ENCODE peak calls at places on chromosomes 6 and 20, in ten cellular contexts. A is hepatocyte, G is thoracic aorta, U is RWPE1, K is pancreas, J is GM12865, H is heart left ventricle, D is fibroblast of mammary gland, W is type B pancreatic cell, T is K562. Z is an unnamed sample.

GRCh38 chr20:44429017-44429339 is 46.7 kb upstream of the TTPAL start:
- DNase-seq in A (no peak), G (no peak), U (no peak), K (no peak), J (no peak), H (no peak), D (no peak), W (no peak), T (no peak), Z (no peak)

GRCh38 chr6:16496210-16496609 is 257.8 kb downstream of the GMPR start:
- DNase-seq in A (no peak), G (no peak), U (no peak), K (no peak), J (no peak), H (no peak), D (no peak), W (no peak), T (peak), Z (no peak)

GRCh38 chr20:24802286-24802820 is 146.7 kb upstream of the CST7 start:
- DNase-seq in A (no peak), G (no peak), U (no peak), K (peak), J (no peak), H (no peak), D (no peak), W (no peak), T (no peak), Z (no peak)

GRCh38 chr6:29995346-29995777 is 53.0 kb downstream of the HLA-A start:
- DNase-seq in A (no peak), G (no peak), U (no peak), K (no peak), J (no peak), H (no peak), D (peak), W (no peak), T (no peak), Z (peak)

GRCh38 chr6:96162711-96163120 is 146.9 kb downstream of the FUT9 start:
- DNase-seq in A (no peak), G (no peak), U (no peak), K (no peak), J (no peak), H (no peak), D (no peak), W (no peak), T (no peak), Z (no peak)

GRCh38 chr20:15759546-15760216 is 813.6 kb downstream of the KIF16B start:
- DNase-seq in A (peak), G (no peak), U (no peak), K (no peak), J (no peak), H (no peak), D (no peak), W (no peak), T (no peak), Z (peak)

GRCh38 chr6:169725270-169726048 is 1.2 kb upstream of the PHF10 start:
- DNase-seq in A (peak), G (peak), U (peak), K (peak), J (peak), H (peak), D (peak), W (no peak), T (peak), Z (peak)

GRCh38 chr6:150076196-150076893 is 7.4 kb upstream of the ULBP3 start:
- DNase-seq in A (no peak), G (no peak), U (no peak), K (no peak), J (no peak), H (no peak), D (no peak), W (no peak), T (no peak), Z (peak)

GRCh38 chr6:94636780-94637385 is 940.5 kb upstream of the MANEA start:
- DNase-seq in A (peak), G (no peak), U (peak), K (no peak), J (no peak), H (no peak), D (no peak), W (no peak), T (no peak), Z (peak)

DNA sequence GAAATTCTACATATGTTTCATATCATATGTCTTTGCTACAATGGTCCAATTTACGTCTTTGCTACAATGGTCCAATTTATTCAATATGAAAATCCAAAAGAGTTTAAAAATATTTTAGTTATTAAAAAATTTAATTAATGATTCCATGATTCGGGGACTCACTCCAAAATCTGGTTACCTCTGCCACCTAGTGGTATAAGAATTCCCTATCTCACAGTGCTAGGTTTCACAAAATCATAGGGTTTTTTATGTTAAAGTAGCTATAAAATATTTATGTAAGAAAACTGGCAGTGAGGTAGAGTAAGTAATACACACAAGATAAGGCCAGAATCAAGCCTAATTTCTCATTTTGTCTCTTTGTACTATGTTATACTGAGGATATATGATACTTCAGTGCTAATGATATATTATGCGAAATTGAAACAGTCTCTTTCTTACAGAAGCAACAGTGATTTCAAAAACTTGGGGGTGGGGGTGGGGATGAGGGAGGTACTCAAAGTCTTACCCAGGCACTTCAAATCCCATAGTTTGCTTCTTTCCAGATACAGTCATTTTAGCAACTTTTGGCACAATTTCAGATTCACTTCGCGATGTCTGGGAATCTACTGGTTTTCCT is 52.3 kb downstream of the HBS1L start:
- DNase-seq in A (peak), G (no peak), U (peak), K (no peak), J (peak), H (no peak), D (peak), W (no peak), T (peak), Z (peak)
- TF ChIP-seq CTCF in A (peak), G (peak), U (peak), K (peak), J (peak), H (peak), D (peak), W (peak), T (peak), Z (peak)

DNA sequence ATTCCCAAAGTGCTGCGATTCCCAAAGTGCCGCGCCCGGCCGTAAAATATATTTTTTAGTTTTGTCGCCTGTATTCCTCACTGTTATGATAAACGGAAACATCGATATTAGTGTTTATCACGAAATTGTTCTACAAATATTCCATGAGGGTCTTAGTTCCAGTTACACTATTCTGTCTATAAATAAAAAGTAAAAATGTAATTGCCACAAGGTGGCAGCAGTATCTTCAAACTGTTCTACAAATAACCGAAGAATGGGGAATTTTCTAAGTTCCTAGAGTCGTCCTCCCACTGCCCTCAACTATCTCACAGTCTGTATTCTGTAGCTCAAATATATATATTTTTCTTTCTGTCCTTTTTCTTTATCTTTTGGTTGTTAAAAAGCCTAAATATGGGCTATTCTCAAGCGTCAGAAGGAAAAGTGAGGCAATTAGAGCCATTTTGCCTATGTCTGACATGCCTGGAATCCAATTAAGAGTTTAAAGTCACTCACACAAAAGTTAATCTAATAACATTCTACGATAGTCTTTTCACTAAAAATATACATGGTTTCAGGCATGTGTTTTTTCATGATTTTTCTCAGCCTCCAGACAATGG is 14.1 kb upstream of the FAM162B start:
- DNase-seq in A (peak), G (no peak), U (peak), K (no peak), J (peak), H (no peak), D (peak), W (no peak), T (peak), Z (peak)
- TF ChIP-seq CTCF in A (peak), G (peak), U (peak), K (peak), J (peak), H (peak), D (peak), W (peak), T (peak), Z (peak)

GRCh38 chr20:4666001-4666470 is 55.7 kb upstream of the PRND start:
- DNase-seq in A (no peak), G (no peak), U (peak), K (no peak), J (peak), H (no peak), D (peak), W (no peak), T (no peak), Z (peak)
- TF ChIP-seq CTCF in A (no peak), G (no peak), U (no peak), K (no peak), J (no peak), H (no peak), D (no peak), W (no peak), T (no peak), Z (no peak)

GRCh38 chr6:11903645-11904044 is 108.5 kb upstream of the HIVEP1 start:
- DNase-seq in A (no peak), G (no peak), U (no peak), K (no peak), J (no peak), H (no peak), D (no peak), W (no peak), T (no peak), Z (no peak)

GRCh38 chr6:11900662-11901598 is 111.2 kb upstream of the HIVEP1 start:
- DNase-seq in A (no peak), G (no peak), U (no peak), K (no peak), J (peak), H (no peak), D (no peak), W (no peak), T (no peak), Z (no peak)

GRCh38 chr6:11894212-11894611 is 115.6 kb upstream of the ADTRP start:
- DNase-seq in A (no peak), G (no peak), U (no peak), K (no peak), J (no peak), H (no peak), D (no peak), W (no peak), T (peak), Z (no peak)

GRCh38 chr6:11902527-11902926 is 109.6 kb upstream of the HIVEP1 start:
- DNase-seq in A (no peak), G (no peak), U (no peak), K (no peak), J (no peak), H (no peak), D (no peak), W (no peak), T (no peak), Z (no peak)

DNA sequence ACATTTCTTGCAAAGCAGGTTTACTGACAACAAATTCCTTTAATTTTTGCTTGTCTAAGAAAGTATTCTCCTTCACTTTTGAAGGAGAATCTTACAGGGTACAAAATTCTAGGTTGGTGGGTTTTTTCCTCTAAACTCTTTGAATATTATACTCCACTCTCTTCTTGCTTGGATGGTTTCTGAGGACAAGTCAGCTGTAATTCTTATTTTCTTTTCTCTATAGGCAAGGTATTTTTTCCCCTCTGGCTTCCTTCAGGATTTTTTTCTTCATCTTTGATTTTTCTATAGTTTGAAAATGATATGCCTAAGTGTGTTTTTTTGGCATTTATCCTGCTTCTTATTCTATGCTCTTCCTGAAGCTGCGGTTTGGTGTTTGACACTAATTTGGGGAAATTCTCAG is 112.5 kb upstream of the HIVEP1 start:
- DNase-seq in A (no peak), G (no peak), U (no peak), K (no peak), J (no peak), H (no peak), D (no peak), W (no peak), T (no peak), Z (no peak)
- TF ChIP-seq CTCF in A (no peak), G (no peak), U (no peak), K (no peak), J (no peak), H (no peak), D (no peak), W (no peak), T (no peak), Z (no peak)

DNA sequence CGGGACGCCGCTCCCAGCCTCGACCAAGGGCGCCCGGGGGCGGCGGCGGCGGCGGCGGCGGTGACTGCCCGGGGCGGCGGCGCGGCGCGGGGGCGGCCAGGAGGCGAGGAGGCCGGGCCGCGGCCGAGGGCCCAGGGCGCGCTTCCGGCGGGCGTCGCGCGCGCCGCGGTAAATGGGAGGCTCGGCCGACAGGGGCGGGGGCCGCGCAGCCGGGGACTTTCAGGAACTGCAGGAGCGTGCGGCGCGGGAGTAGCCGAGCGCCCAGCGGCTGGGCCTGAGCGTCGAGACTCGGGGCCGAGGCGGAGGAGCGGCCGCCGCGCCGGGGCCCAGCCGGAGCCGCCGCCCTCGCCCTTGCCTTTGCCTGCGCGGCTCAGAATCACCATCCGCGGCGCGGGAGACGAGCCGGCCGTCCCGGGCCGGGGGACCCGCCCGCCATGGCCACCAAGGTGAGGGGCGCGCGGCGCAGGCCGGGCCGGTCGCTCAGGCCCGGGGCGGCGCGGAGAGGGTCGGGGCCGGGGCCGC is at the start of gene SNX9:
- DNase-seq in A (peak), G (no peak), U (peak), K (peak), J (peak), H (peak), D (peak), W (peak), T (peak), Z (peak)
- TF ChIP-seq CTCF in A (no peak), G (no peak), U (no peak), K (no peak), J (no peak), H (no peak), D (no peak), W (no peak), T (no peak), Z (no peak)

GRCh38 chr6:38339914-38340313 is 299.8 kb downstream of the BTBD9 start:
- DNase-seq in A (no peak), G (no peak), U (no peak), K (no peak), J (no peak), H (no peak), D (no peak), W (no peak), T (no peak), Z (no peak)

GRCh38 chr6:38336922-38337321 is 302.8 kb downstream of the BTBD9 start:
- DNase-seq in A (no peak), G (no peak), U (no peak), K (no peak), J (no peak), H (no peak), D (no peak), W (no peak), T (no peak), Z (no peak)

GRCh38 chr6:38341501-38341900 is 298.2 kb downstream of the BTBD9 start:
- DNase-seq in A (no peak), G (no peak), U (no peak), K (no peak), J (no peak), H (no peak), D (no peak), W (no peak), T (no peak), Z (no peak)

DNA sequence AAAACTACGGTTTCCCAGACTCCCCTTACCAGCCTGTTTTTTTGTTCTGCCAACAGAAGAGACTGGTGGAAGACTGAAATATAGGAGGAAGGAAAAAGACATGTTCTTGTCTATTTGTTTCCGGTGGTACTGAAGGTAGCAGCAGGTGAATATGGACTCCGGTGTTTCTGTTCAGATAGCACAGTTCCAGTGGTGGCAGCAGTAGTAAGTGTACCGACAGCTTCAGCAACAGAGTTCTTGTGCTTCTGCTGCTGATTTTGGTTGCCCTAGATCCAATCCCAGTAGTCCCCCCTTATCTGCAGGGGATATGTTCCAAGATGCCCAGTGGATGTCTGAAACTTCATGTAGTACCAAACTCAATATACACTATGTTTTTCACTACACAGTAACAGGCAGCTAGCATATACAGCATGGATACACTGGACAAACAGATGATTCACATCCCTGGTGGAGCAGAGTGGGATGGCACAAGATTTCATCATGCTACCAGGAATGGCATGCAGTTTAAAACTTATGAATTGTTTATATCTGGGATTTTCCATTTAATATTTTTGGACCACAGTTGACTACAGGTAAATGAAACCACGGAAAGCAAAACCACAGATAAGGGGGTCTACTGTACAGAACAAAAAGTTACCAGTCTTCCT is 301.8 kb downstream of the BTBD9 start:
- DNase-seq in A (peak), G (no peak), U (peak), K (no peak), J (no peak), H (no peak), D (peak), W (no peak), T (no peak), Z (peak)
- TF ChIP-seq CTCF in A (no peak), G (no peak), U (no peak), K (no peak), J (no peak), H (no peak), D (peak), W (peak), T (no peak), Z (peak)

GRCh38 chr6:160692369-160692959 is 9.6 kb upstream of the PLG start:
- DNase-seq in A (peak), G (no peak), U (no peak), K (no peak), J (peak), H (no peak), D (no peak), W (no peak), T (peak), Z (peak)
- TF ChIP-seq CTCF in A (peak), G (no peak), U (no peak), K (no peak), J (peak), H (no peak), D (no peak), W (peak), T (peak), Z (peak)

DNA sequence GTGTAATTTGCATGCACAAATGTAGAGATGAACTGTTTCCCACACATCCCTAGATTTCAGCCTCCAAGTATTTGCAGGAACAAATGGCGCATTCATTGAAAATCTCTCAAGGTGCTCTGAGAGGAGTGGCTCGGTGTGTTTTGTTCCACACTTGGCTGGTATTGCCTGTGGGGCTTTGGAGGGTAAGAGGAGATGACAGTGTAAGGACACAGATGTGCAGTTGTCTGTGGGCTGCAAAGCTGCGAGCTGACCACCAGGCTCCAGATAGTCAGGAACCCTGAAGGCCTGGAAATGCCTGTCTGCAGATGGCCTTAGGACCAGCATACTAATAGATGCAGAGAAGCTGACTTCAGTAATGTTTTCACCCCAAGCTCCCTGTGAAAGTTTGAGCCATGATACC is 57.7 kb upstream of the PBOV1 start:
- DNase-seq in A (no peak), G (no peak), U (no peak), K (no peak), J (no peak), H (no peak), D (no peak), W (no peak), T (no peak), Z (no peak)
- TF ChIP-seq CTCF in A (no peak), G (no peak), U (no peak), K (no peak), J (no peak), H (no peak), D (no peak), W (no peak), T (no peak), Z (no peak)

DNA sequence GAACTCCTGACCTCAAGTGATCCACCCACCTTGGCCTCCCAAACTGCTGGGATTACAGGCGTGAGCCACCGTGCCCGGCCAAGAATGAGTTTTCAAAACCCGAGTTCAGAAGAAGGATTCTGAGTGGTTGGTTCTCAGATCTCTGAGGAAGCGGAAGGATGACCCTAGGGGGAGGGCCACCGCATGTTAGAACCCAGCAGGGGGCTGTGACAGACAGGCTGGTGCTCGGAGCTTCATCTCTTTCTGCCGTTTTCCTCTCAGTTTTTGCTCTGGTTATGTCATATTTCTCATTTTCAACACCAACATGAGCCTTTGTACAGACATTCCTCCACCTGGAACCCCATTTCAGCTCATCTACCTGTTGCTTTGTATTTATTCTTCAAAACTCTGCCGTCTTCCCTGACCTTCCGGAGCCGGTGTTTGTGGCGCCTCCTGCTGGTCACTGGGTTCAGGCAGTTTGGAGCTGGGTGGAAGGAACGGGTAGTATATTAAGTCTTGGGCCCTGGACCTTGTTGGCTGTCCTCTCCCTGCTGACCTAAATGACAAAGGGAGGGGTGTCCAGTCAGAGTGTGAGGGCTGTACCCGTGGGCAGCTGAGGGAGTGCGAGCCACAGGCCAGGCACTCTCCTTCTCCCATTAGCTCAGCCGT is at the start of gene DEFB123:
- DNase-seq in A (no peak), G (no peak), U (no peak), K (no peak), J (no peak), H (no peak), D (no peak), W (no peak), T (peak), Z (no peak)
- TF ChIP-seq CTCF in A (no peak), G (no peak), U (peak), K (no peak), J (peak), H (no peak), D (peak), W (peak), T (peak), Z (peak)

Z was measured in MCF 10A.